ENCODE peak calls at places on chromosome 1, in eight cellular contexts. One of them, this sample, is unnamed.
A peak's percentile ranks its signal among the peaks of the same experiment; 100 is the strongest.

GRCh38 chr1:29272171-29272907 is 36.0 kb downstream of the PTPRU start:
- DNase-seq in activated B cell treated with CpG ODN at 0.5 μM for 24 hours: no peak
- DNase-seq in right cardiac atrium: no peak
- DNase-seq in progenitor cell of endocrine pancreas: no peak
- DNase-seq in mammary epithelial cell: no peak
- DNase-seq in left cardiac atrium: no peak
- DNase-seq in epithelial cell of esophagus: no peak
- DNase-seq in EH: no peak
- DNase-seq in this sample: no peak

GRCh38 chr1:168488153-168488552 is 55.6 kb downstream of the XCL2 start:
- DNase-seq in activated B cell treated with CpG ODN at 0.5 μM for 24 hours: no peak
- DNase-seq in right cardiac atrium: peak; percentile 53
- DNase-seq in progenitor cell of endocrine pancreas: no peak
- DNase-seq in mammary epithelial cell: peak; percentile 89
- DNase-seq in left cardiac atrium: peak; percentile 52
- DNase-seq in epithelial cell of esophagus: peak; percentile 50
- DNase-seq in EH: peak; percentile 52
- DNase-seq in this sample: no peak

GRCh38 chr1:17122449-17123194 is 3.4 kb upstream of the PADI2 start:
- DNase-seq in activated B cell treated with CpG ODN at 0.5 μM for 24 hours: no peak
- DNase-seq in right cardiac atrium: no peak
- DNase-seq in progenitor cell of endocrine pancreas: no peak
- DNase-seq in mammary epithelial cell: no peak
- DNase-seq in left cardiac atrium: no peak
- DNase-seq in epithelial cell of esophagus: no peak
- DNase-seq in EH: peak; percentile 36
- DNase-seq in this sample: no peak

GRCh38 chr1:204923626-204924012 is 53.0 kb downstream of the NFASC start:
- DNase-seq in activated B cell treated with CpG ODN at 0.5 μM for 24 hours: no peak
- DNase-seq in right cardiac atrium: no peak
- DNase-seq in progenitor cell of endocrine pancreas: no peak
- DNase-seq in mammary epithelial cell: no peak
- DNase-seq in left cardiac atrium: no peak
- DNase-seq in epithelial cell of esophagus: no peak
- DNase-seq in EH: no peak
- DNase-seq in this sample: no peak

GRCh38 chr1:177008653-177009052 is 155.9 kb downstream of the ASTN1 start:
- DNase-seq in activated B cell treated with CpG ODN at 0.5 μM for 24 hours: no peak
- DNase-seq in right cardiac atrium: no peak
- DNase-seq in progenitor cell of endocrine pancreas: no peak
- DNase-seq in mammary epithelial cell: no peak
- DNase-seq in left cardiac atrium: no peak
- DNase-seq in epithelial cell of esophagus: no peak
- DNase-seq in EH: no peak
- DNase-seq in this sample: no peak

GRCh38 chr1:7993593-7994479 is 32.3 kb downstream of the ERRFI1 start:
- DNase-seq in activated B cell treated with CpG ODN at 0.5 μM for 24 hours: no peak
- DNase-seq in right cardiac atrium: no peak
- DNase-seq in progenitor cell of endocrine pancreas: no peak
- DNase-seq in mammary epithelial cell: no peak
- DNase-seq in left cardiac atrium: no peak
- DNase-seq in epithelial cell of esophagus: no peak
- DNase-seq in EH: peak; percentile 92
- DNase-seq in this sample: no peak

GRCh38 chr1:237111807-237112206 is 69.8 kb downstream of the RYR2 start:
- DNase-seq in activated B cell treated with CpG ODN at 0.5 μM for 24 hours: no peak
- DNase-seq in right cardiac atrium: no peak
- DNase-seq in progenitor cell of endocrine pancreas: no peak
- DNase-seq in mammary epithelial cell: no peak
- DNase-seq in left cardiac atrium: no peak
- DNase-seq in epithelial cell of esophagus: no peak
- DNase-seq in EH: no peak
- DNase-seq in this sample: no peak

GRCh38 chr1:39960461-39960958 is 5.6 kb downstream of the MFSD2A start:
- DNase-seq in activated B cell treated with CpG ODN at 0.5 μM for 24 hours: peak; percentile 50
- DNase-seq in right cardiac atrium: peak; percentile 68
- DNase-seq in progenitor cell of endocrine pancreas: no peak
- DNase-seq in mammary epithelial cell: peak; percentile 79
- DNase-seq in left cardiac atrium: no peak
- DNase-seq in epithelial cell of esophagus: peak; percentile 92
- DNase-seq in EH: no peak
- DNase-seq in this sample: no peak

GRCh38 chr1:110634455-110635281 is 28.5 kb upstream of the KCNA2 start:
- DNase-seq in activated B cell treated with CpG ODN at 0.5 μM for 24 hours: peak; percentile 55
- DNase-seq in right cardiac atrium: peak; percentile 94
- DNase-seq in progenitor cell of endocrine pancreas: no peak
- DNase-seq in mammary epithelial cell: peak; percentile 87
- DNase-seq in left cardiac atrium: peak; percentile 83
- DNase-seq in epithelial cell of esophagus: peak; percentile 70
- DNase-seq in EH: peak; percentile 39
- DNase-seq in this sample: no peak

GRCh38 chr1:220810179-220810653 is 23.5 kb downstream of the MTARC1 start:
- DNase-seq in activated B cell treated with CpG ODN at 0.5 μM for 24 hours: peak; percentile 54
- DNase-seq in right cardiac atrium: peak; percentile 89
- DNase-seq in progenitor cell of endocrine pancreas: peak; percentile 30
- DNase-seq in mammary epithelial cell: no peak
- DNase-seq in left cardiac atrium: peak; percentile 87
- DNase-seq in epithelial cell of esophagus: peak; percentile 78
- DNase-seq in EH: peak; percentile 83
- DNase-seq in this sample: peak; percentile 50

GRCh38 chr1:155003227-155003765 is 694 bp downstream of the ZBTB7B start:
- DNase-seq in activated B cell treated with CpG ODN at 0.5 μM for 24 hours: no peak
- DNase-seq in right cardiac atrium: peak; percentile 77
- DNase-seq in progenitor cell of endocrine pancreas: no peak
- DNase-seq in mammary epithelial cell: no peak
- DNase-seq in left cardiac atrium: peak; percentile 48
- DNase-seq in epithelial cell of esophagus: peak; percentile 48
- DNase-seq in EH: peak; percentile 21
- DNase-seq in this sample: no peak

GRCh38 chr1:98086796-98087195 is 166.0 kb upstream of the DPYD start:
- DNase-seq in activated B cell treated with CpG ODN at 0.5 μM for 24 hours: no peak
- DNase-seq in right cardiac atrium: no peak
- DNase-seq in progenitor cell of endocrine pancreas: no peak
- DNase-seq in mammary epithelial cell: peak; percentile 92
- DNase-seq in left cardiac atrium: no peak
- DNase-seq in epithelial cell of esophagus: peak; percentile 91
- DNase-seq in EH: peak; percentile 99
- DNase-seq in this sample: peak; percentile 17

GRCh38 chr1:240099748-240100147 is 8.1 kb downstream of the FMN2 start:
- DNase-seq in activated B cell treated with CpG ODN at 0.5 μM for 24 hours: no peak
- DNase-seq in right cardiac atrium: no peak
- DNase-seq in progenitor cell of endocrine pancreas: no peak
- DNase-seq in mammary epithelial cell: no peak
- DNase-seq in left cardiac atrium: no peak
- DNase-seq in epithelial cell of esophagus: no peak
- DNase-seq in EH: peak; percentile 27
- DNase-seq in this sample: no peak

This sample was measured in HuH-7.5.